ENCODE peak calls at places on chromosomes 6 and 20, in four cellular contexts. J is WTC11, U is HepG2, W is K562. S is an unnamed sample.

GRCh38 chr20:7966176-7966575 is 25.9 kb upstream of the HAO1 start:
- DNase-seq in J (no peak), U (no peak), W (no peak), S (no peak)

GRCh38 chr6:50655848-50656453 is 57.4 kb upstream of the TFAP2D start:
- DNase-seq in J (no peak), U (peak; percentile 16), W (peak; percentile 17), S (peak; percentile 14)

GRCh38 chr6:129312865-129313264 is 397.1 kb downstream of the ARHGAP18 start:
- DNase-seq in J (no peak), U (no peak), W (no peak), S (no peak)

GRCh38 chr6:27795697-27796494 is 116.3 kb downstream of the OR2B2 start:
- DNase-seq in J (no peak), U (peak; percentile 95), W (peak; percentile 93), S (peak; percentile 69)

GRCh38 chr6:107539849-107540464 is 50.0 kb downstream of the SOBP start:
- DNase-seq in J (no peak), U (no peak), W (no peak), S (no peak)

GRCh38 chr20:41307021-41307420 is 10.5 kb downstream of the ZHX3 start:
- DNase-seq in J (no peak), U (no peak), W (no peak), S (no peak)

GRCh38 chr6:141467881-141468280 is 664.8 kb upstream of the GJE1 start:
- DNase-seq in J (no peak), U (no peak), W (no peak), S (no peak)

GRCh38 chr6:4136354-4136831 is 1.0 kb upstream of the ECI2 start:
- DNase-seq in J (no peak), U (no peak), W (no peak), S (no peak)

GRCh38 chr20:34891166-34892062 is 15.0 kb downstream of the ACSS2 start:
- DNase-seq in J (no peak), U (no peak), W (no peak), S (no peak)

GRCh38 chr6:49570474-49571079 is 20.1 kb downstream of the C6orf141 start:
- DNase-seq in J (no peak), U (peak; percentile 37), W (peak; percentile 29), S (no peak)

GRCh38 chr6:74409447-74409846 is 713.4 kb downstream of the CD109 start:
- DNase-seq in J (no peak), U (peak; percentile 36), W (no peak), S (no peak)

GRCh38 chr20:12997128-12997655 is 11.6 kb upstream of the SPTLC3 start:
- DNase-seq in J (no peak), U (no peak), W (no peak), S (no peak)

GRCh38 chr20:62357681-62358080 is 9.4 kb downstream of the LAMA5 start:
- DNase-seq in J (no peak), U (no peak), W (no peak), S (no peak)

GRCh38 chr20:4894409-4894808 is 106.9 kb downstream of the SLC23A2 start:
- DNase-seq in J (no peak), U (no peak), W (no peak), S (no peak)

GRCh38 chr6:80165819-80166218 is 59.3 kb downstream of the BCKDHB start:
- DNase-seq in J (no peak), U (no peak), W (no peak), S (no peak)

GRCh38 chr20:52242237-52243230 is 51.0 kb upstream of the ZFP64 start:
- DNase-seq in J (no peak), U (no peak), W (peak; percentile 6), S (no peak)

GRCh38 chr20:49395183-49395582 is 87.3 kb downstream of the KCNB1 start:
- DNase-seq in J (no peak), U (no peak), W (no peak), S (no peak)

GRCh38 chr6:40887079-40887822 is 151.8 kb downstream of the UNC5CL start:
- DNase-seq in J (no peak), U (no peak), W (no peak), S (no peak)

GRCh38 chr20:6709865-6710595 is 57.5 kb upstream of the BMP2 start:
- DNase-seq in J (no peak), U (peak; percentile 24), W (no peak), S (no peak)

GRCh38 chr6:163182696-163183095 is 231.8 kb upstream of the QKI start:
- DNase-seq in J (no peak), U (no peak), W (no peak), S (no peak)

GRCh38 chr6:109821494-109821893 is 130.4 kb downstream of the FIG4 start:
- DNase-seq in J (no peak), U (no peak), W (no peak), S (no peak)

GRCh38 chr6:111604259-111605099 is 1.2 kb downstream of the TRAF3IP2 start:
- DNase-seq in J (no peak), U (no peak), W (peak; percentile 26), S (peak; percentile 30)

GRCh38 chr6:137102050-137102848 is 57.5 kb upstream of the IL20RA start:
- DNase-seq in J (no peak), U (no peak), W (no peak), S (no peak)

GRCh38 chr6:170095273-170095976 is 195.5 kb downstream of the DLL1 start:
- DNase-seq in J (no peak), U (no peak), W (no peak), S (no peak)

GRCh38 chr6:44237021-44237812 is 9.7 kb upstream of the HSP90AB1 start:
- DNase-seq in J (peak; percentile 68), U (peak; percentile 98), W (peak; percentile 90), S (peak; percentile 67)

GRCh38 chr6:3299221-3299620 is 40.5 kb downstream of the PSMG4 start:
- DNase-seq in J (no peak), U (no peak), W (no peak), S (no peak)

GRCh38 chr20:26163890-26164289 is 467.2 kb upstream of the ZNF337 start:
- DNase-seq in J (no peak), U (no peak), W (no peak), S (no peak)

GRCh38 chr6:166466178-166467122 is 83.7 kb upstream of the MPC1 start:
- DNase-seq in J (no peak), U (no peak), W (no peak), S (no peak)

GRCh38 chr6:154864086-154864430 is 130.8 kb downstream of the SCAF8 start:
- DNase-seq in J (no peak), U (peak; percentile 13), W (no peak), S (no peak)

GRCh38 chr6:117971637-117972036 is 64.6 kb downstream of the SLC35F1 start:
- DNase-seq in J (no peak), U (no peak), W (no peak), S (no peak)

GRCh38 chr6:170011233-170012142 is 260.1 kb downstream of the ERMARD start:
- DNase-seq in J (no peak), U (no peak), W (no peak), S (no peak)

GRCh38 chr6:149884215-149884614 is 13.7 kb downstream of the RAET1E start:
- DNase-seq in J (peak; percentile 63), U (no peak), W (peak; percentile 27), S (no peak)

GRCh38 chr6:25010917-25011625 is 75.3 kb upstream of the RIPOR2 start:
- DNase-seq in J (no peak), U (no peak), W (no peak), S (no peak)

GRCh38 chr6:170152989-170153388 is 137.9 kb downstream of the DLL1 start:
- DNase-seq in J (peak; percentile 52), U (peak; percentile 32), W (peak; percentile 38), S (no peak)

GRCh38 chr6:16684896-16685554 is 76.2 kb downstream of the ATXN1 start:
- DNase-seq in J (no peak), U (no peak), W (no peak), S (no peak)

GRCh38 chr6:137102851-137103492 is 58.2 kb upstream of the IL20RA start:
- DNase-seq in J (no peak), U (no peak), W (no peak), S (no peak)

GRCh38 chr6:89999154-89999553 is 104.9 kb downstream of the GJA10 start:
- DNase-seq in J (no peak), U (no peak), W (peak; percentile 81), S (peak; percentile 23)

GRCh38 chr6:158706369-158706982 is 56.6 kb downstream of the SYTL3 start:
- DNase-seq in J (peak; percentile 54), U (peak; percentile 52), W (peak; percentile 76), S (peak; percentile 75)

GRCh38 chr6:158703840-158704822 is 54.3 kb downstream of the SYTL3 start:
- DNase-seq in J (peak; percentile 86), U (peak; percentile 64), W (peak; percentile 93), S (peak; percentile 95)

GRCh38 chr6:158707826-158708225 is 58.0 kb downstream of the SYTL3 start:
- DNase-seq in J (no peak), U (no peak), W (no peak), S (no peak)

GRCh38 chr6:158707120-158707519 is 57.3 kb downstream of the SYTL3 start:
- DNase-seq in J (no peak), U (no peak), W (peak; percentile 82), S (no peak)

GRCh38 chr6:158705386-158706126 is 55.7 kb downstream of the SYTL3 start:
- DNase-seq in J (no peak), U (no peak), W (no peak), S (no peak)
- TF ChIP-seq ELF4 in J (no peak), U (no peak), W (no peak), S (no peak)

GRCh38 chr6:56851104-56851503 is 103.8 kb upstream of the BEND6 start:
- DNase-seq in J (peak; percentile 41), U (no peak), W (no peak), S (no peak)
- TF ChIP-seq ELF4 in J (no peak), U (no peak), W (no peak), S (no peak)

GRCh38 chr6:142821860-142822259 is 123.1 kb downstream of the HIVEP2 start:
- DNase-seq in J (no peak), U (no peak), W (no peak), S (no peak)

GRCh38 chr6:142820336-142821016 is 124.5 kb downstream of the HIVEP2 start:
- DNase-seq in J (no peak), U (no peak), W (no peak), S (no peak)

GRCh38 chr6:142822383-142822782 is 122.6 kb downstream of the HIVEP2 start:
- DNase-seq in J (no peak), U (no peak), W (no peak), S (no peak)

GRCh38 chr6:142821164-142821716 is 123.7 kb downstream of the HIVEP2 start:
- DNase-seq in J (no peak), U (no peak), W (no peak), S (no peak)

GRCh38 chr6:142819603-142820335 is 125.2 kb downstream of the HIVEP2 start:
- DNase-seq in J (no peak), U (no peak), W (no peak), S (no peak)
- TF ChIP-seq ELF4 in J (no peak), U (no peak), W (no peak), S (no peak)

DNA sequence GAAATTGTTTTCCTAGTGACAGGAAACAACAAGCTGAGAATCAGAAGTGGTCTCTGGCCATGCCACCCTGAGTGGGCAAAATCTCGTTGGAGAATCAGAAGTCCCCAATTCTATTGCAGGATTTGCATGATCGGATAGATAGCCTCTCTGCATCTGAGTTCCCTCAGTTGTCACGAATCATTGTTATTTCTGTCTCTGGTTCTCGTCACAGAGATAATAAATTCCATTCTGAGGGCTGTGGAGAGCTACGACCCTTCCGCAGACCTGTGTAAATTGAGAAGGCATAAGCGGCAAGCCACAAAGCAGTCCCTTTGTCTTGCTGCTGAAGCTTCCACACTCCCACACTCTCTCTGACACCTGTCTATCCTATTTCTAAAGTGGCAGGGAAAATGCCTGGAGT is 102.4 kb upstream of the CNR1 start:
- DNase-seq in J (no peak), U (no peak), W (no peak), S (no peak)
- TF ChIP-seq ELF4 in J (no peak), U (no peak), W (no peak), S (no peak)